ENCODE peak calls at places on chromosomes 7 and 10, in five cellular contexts. P is stimulated activated CD4-positive, alpha-beta T cell treated with anti-CD3 and anti-CD28 coated beads, TNF-alpha, amount 100 ng/mL, for 1 hour; N is uterus; M is progenitor cell of endocrine pancreas; W is lower lobe of right lung. G is an unnamed sample.

GRCh38 chr10:3911713-3912442 is 126.9 kb upstream of the KLF6 start:
- DNase-seq in N (no peak), W (no peak), M (no peak), P (no peak), G (no peak)

GRCh38 chr7:37054631-37055300 is 330.5 kb upstream of the AOAH start:
- DNase-seq in M (no peak), N (no peak), W (no peak), P (no peak), G (no peak)

GRCh38 chr10:93080350-93081046 is 6.8 kb downstream of the CYP26A1 start:
- DNase-seq in W (peak), M (no peak), N (no peak), P (peak), G (peak)

GRCh38 chr7:153030976-153031375 is 271.4 kb downstream of the ACTR3B start:
- DNase-seq in N (no peak), W (no peak), P (no peak), M (no peak), G (no peak)

GRCh38 chr10:62047960-62048383 is 146.5 kb downstream of the ARID5B start:
- DNase-seq in W (no peak), P (no peak), M (no peak), N (no peak), G (peak)

GRCh38 chr10:43188702-43189101 is 50.5 kb downstream of the CSGALNACT2 start:
- DNase-seq in N (no peak), W (no peak), M (no peak), P (no peak), G (peak)

GRCh38 chr10:102196893-102197292 is 29.2 kb upstream of the ELOVL3 start:
- DNase-seq in P (no peak), M (no peak), W (no peak), N (no peak), G (no peak)

GRCh38 chr7:21758286-21758685 is 187.4 kb downstream of the CDCA7L start:
- DNase-seq in W (no peak), M (no peak), N (no peak), P (no peak), G (no peak)

GRCh38 chr7:103805376-103805775 is 184.1 kb downstream of the RELN start:
- DNase-seq in N (no peak), W (no peak), M (no peak), P (no peak), G (no peak)

GRCh38 chr7:55081854-55082603 is 63.2 kb downstream of the EGFR start:
- DNase-seq in M (no peak), W (no peak), N (no peak), P (no peak), G (no peak)

GRCh38 chr10:12539350-12540164 is 190.2 kb downstream of the CAMK1D start:
- DNase-seq in W (no peak), M (no peak), N (no peak), P (no peak), G (no peak)

GRCh38 chr10:23448802-23449570 is 10.1 kb downstream of the OTUD1 start:
- DNase-seq in N (no peak), P (no peak), W (no peak), M (no peak), G (no peak)

GRCh38 chr7:21383217-21383832 is 44.6 kb upstream of the SP4 start:
- DNase-seq in M (no peak), W (no peak), P (no peak), N (no peak), G (no peak)

GRCh38 chr10:6348091-6348862 is 145.5 kb downstream of the PFKFB3 start:
- DNase-seq in M (no peak), P (peak), N (no peak), W (peak), G (peak)